ENCODE peak calls at places on chromosome 1, in seven cellular contexts. A is right lobe of liver, X is heart right ventricle, T is psoas muscle, P is cardiac muscle cell, E is neural progenitor cell, O is MM.1S. G is an unnamed sample. For H3K27me3, the result is how much of the 10 kb centered on the place peaks cover.

GRCh38 chr1:236128646-236129178 is 13.6 kb upstream of the GPR137B start:
- DNase-seq in T (no peak), X (no peak), E (no peak), P (peak), O (no peak), A (no peak), G (no peak)

GRCh38 chr1:160032165-160032827 is 506 bp upstream of the PIGM start:
- DNase-seq in A (no peak), O (no peak), E (peak), X (no peak), T (no peak), P (no peak), G (no peak)

GRCh38 chr1:45654540-45655280 is 30.9 kb upstream of the CCDC17 start:
- DNase-seq in X (no peak), P (peak), T (no peak), O (no peak), E (no peak), A (no peak), G (no peak)

GRCh38 chr1:220748091-220748934 is at the start of gene MTARC2:
- DNase-seq in X (peak), P (peak), O (peak), T (peak), E (peak), A (peak), G (peak)

GRCh38 chr1:35808376-35809155 is 750 bp downstream of the AGO4 start:
- DNase-seq in X (peak), O (no peak), P (peak), A (peak), E (peak), T (peak), G (peak)

GRCh38 chr1:15620890-15621682 is 3.8 kb downstream of the DDI2 start:
- DNase-seq in P (no peak), X (no peak), E (no peak), A (no peak), O (no peak), T (no peak), G (no peak)

GRCh38 chr1:178869114-178869697 is 1.7 kb downstream of the ANGPTL1 start:
- DNase-seq in O (no peak), A (no peak), X (no peak), P (peak), T (no peak), E (peak), G (no peak)

GRCh38 chr1:115194571-115194970 is 105.3 kb upstream of the TSPAN2 start:
- DNase-seq in O (no peak), P (no peak), A (no peak), X (no peak), E (no peak), T (no peak), G (no peak)

GRCh38 chr1:194056169-194056568 is 869.8 kb upstream of the B3GALT2 start:
- DNase-seq in T (no peak), E (no peak), X (no peak), P (peak), A (no peak), O (no peak), G (no peak)

GRCh38 chr1:90671736-90672135 is 45.4 kb downstream of the BARHL2 start:
- DNase-seq in A (no peak), P (no peak), E (no peak), X (no peak), O (no peak), T (no peak), G (no peak)

GRCh38 chr1:22545126-22545525 is 18.2 kb upstream of the EPHA8 start:
- DNase-seq in X (no peak), T (no peak), A (no peak), O (no peak), E (peak), P (no peak), G (no peak)

GRCh38 chr1:228008391-228009115 is 1.8 kb downstream of the WNT3A start:
- DNase-seq in P (no peak), T (no peak), E (peak), X (no peak), O (no peak), A (no peak), G (no peak)

GRCh38 chr1:155134858-155135415 is 715 bp upstream of the SLC50A1 start:
- DNase-seq in T (peak), E (peak), P (peak), X (peak), A (peak), O (peak), G (peak)

GRCh38 chr1:31938184-31938975 is at the start of gene PTP4A2:
- DNase-seq in A (peak), X (peak), O (peak), P (peak), E (peak), T (peak), G (peak)

GRCh38 chr1:189609206-189609605 is 868.5 kb downstream of the BRINP3 start:
- DNase-seq in X (no peak), E (no peak), O (no peak), A (no peak), T (no peak), P (no peak), G (no peak)

GRCh38 chr1:1545946-1546737 is 5.7 kb upstream of the TMEM240 start:
- DNase-seq in A (no peak), X (no peak), O (no peak), P (no peak), E (no peak), T (no peak), G (no peak)

GRCh38 chr1:185495017-185495416 is 178.0 kb upstream of the IVNS1ABP start:
- DNase-seq in X (no peak), E (no peak), A (no peak), P (no peak), T (no peak), O (no peak), G (no peak)

GRCh38 chr1:32500387-32501209 is 35.7 kb downstream of the ZBTB8B start:
- DNase-seq in A (peak), O (peak), E (peak), T (peak), X (peak), P (peak), G (peak)

GRCh38 chr1:156693858-156694562 is 11.4 kb downstream of the CRABP2 start:
- DNase-seq in X (no peak), P (no peak), A (no peak), T (no peak), E (peak), O (no peak), G (no peak)
- H3K27ac ChIP-seq in X (no peak), P (peak), A (no peak), T (no peak), E (peak), O (no peak), G (no peak)

DNA sequence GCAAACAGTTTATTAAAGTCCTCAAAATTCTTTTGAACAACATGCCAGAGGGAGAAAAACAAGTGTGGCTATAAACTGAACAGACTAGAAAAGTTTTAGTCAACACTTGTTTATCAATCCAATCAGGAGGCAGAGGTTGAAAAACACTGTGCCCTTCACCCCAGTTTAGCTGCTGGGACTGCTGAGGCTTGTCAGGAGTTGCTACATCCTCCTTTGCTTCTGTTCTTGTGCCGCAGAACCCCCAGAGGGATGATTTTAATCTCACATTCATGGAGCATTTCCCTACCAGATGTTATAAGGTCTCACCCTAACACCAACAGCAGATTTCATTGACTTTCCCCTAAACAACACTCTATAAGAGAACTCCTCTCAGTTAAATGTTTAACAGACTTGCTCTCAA is 321.2 kb downstream of the VAV3 start:
- DNase-seq in A (no peak), X (no peak), T (no peak), O (no peak), E (no peak), P (no peak), G (no peak)
- TF ChIP-seq CTCF in A (no peak), X (no peak), T (no peak), O (no peak), E (no peak), P (no peak), G (no peak)

GRCh38 chr1:119686661-119687060 is 25.1 kb upstream of the PHGDH start:
- DNase-seq in O (no peak), A (no peak), E (no peak), P (no peak), T (no peak), X (no peak), G (no peak)
- H3K27me3 ChIP-seq in O (under half), A (under half), E (under half), P (under half), T (under half), X (under half), G (under half)

GRCh38 chr1:61244114-61244513 is 161.8 kb downstream of the NFIA start:
- DNase-seq in E (no peak), A (no peak), X (no peak), O (no peak), T (no peak), P (peak), G (no peak)
- H3K27ac ChIP-seq in E (no peak), A (no peak), X (peak), O (no peak), T (peak), P (no peak), G (peak)

DNA sequence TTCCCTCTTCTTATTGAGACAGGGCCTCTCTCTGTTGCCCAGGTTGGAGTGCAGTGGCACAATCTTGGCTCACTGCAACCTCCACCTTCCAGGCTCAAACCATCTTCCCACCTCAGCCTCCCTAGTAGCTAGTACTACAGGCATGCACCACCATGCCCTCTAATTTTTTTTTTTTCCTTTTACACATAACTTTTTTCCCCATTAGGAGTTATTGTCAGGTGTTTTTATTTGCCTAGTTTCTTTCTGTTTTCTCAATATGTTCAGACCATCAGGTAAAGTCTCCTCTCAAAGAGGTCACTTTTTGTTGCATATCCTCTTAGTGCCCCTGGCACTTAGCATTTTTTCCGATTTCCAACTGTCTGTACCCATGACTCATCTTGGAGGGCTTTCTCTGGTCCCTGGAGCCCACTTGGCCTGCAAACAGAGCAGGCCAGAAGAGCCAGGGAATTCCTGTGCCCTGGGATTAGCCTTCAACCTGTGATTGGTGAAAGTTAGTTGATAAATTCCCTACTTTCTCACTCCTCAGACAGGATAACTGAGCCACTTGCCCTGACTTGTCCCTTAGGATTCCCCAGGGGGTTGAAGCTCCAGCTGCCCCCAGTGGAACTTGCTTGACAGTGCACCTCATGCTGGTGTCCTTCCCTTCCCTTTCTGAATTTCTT is 2.2 kb downstream of the NTPCR start:
- DNase-seq in T (no peak), P (peak), O (peak), X (no peak), E (peak), A (no peak), G (no peak)
- TF ChIP-seq CTCF in T (peak), P (peak), O (peak), X (peak), E (peak), A (peak), G (peak)

GRCh38 chr1:202306535-202307345 is 35.0 kb downstream of the UBE2T start:
- DNase-seq in E (no peak), A (no peak), O (no peak), X (no peak), P (no peak), T (no peak), G (no peak)
- H3K27me3 ChIP-seq in E (under half), A (under half), O (under half), X (under half), P (under half), T (under half), G (under half)

DNA sequence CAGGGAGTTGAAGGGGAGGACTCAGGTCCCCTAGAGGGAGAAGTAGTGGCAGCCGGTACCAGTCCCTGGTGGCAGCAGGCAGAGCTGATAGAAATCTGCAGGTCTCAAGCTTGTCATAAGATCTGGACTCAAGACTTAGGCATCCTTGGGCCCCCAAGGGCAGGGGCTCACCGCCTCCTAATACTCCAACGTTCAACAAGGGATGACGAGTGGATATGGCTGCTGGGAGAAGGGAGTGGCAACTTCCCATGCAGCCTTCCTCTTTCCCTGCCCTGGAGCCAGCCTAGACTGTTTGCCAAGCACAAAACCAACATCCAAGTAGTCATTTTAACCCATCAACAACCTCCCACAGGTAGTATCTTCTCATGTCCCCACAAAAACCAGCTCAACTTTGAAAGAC is 6.9 kb downstream of the TRABD2B start:
- DNase-seq in O (no peak), E (no peak), A (no peak), T (no peak), X (no peak), P (no peak), G (no peak)
- H3K27ac ChIP-seq in O (no peak), E (no peak), A (no peak), T (no peak), X (no peak), P (no peak), G (no peak)

GRCh38 chr1:65799601-65800000 is 6.9 kb downstream of the PDE4B start:
- DNase-seq in A (no peak), E (no peak), P (no peak), T (no peak), X (no peak), O (no peak), G (no peak)

DNA sequence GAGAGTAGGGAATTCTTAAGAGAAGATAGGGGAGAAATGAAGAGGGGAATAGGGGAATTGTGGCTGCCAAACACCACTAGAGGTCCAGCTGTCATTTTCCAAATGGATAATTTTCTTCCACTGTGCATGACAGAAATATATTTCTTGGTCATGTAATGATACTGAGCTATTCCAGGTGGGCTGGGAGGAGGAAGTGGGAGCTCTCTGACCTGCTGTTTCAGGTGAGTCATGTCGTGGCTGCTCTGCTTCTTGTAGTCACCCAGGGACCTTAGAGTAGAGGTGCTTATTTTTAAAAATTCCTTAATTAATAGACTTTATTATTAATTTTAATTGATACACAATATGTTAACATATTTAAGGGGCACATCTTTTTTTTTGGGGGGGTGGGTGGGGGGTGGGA is 11.9 kb downstream of the PDE4B start:
- DNase-seq in P (no peak), X (no peak), E (no peak), A (no peak), T (no peak), O (no peak), G (no peak)
- TF ChIP-seq CTCF in P (no peak), X (no peak), E (no peak), A (no peak), T (no peak), O (no peak), G (no peak)

GRCh38 chr1:245153081-245153644 is 1.6 kb upstream of the KIF26B start:
- DNase-seq in O (peak), P (peak), T (peak), A (peak), E (peak), X (peak), G (peak)

GRCh38 chr1:245154429-245155185 is at the start of gene KIF26B:
- DNase-seq in O (peak), A (no peak), E (peak), X (peak), P (peak), T (no peak), G (no peak)

GRCh38 chr1:245155186-245156040 is 628 bp downstream of the KIF26B start:
- DNase-seq in A (no peak), O (no peak), T (no peak), X (no peak), E (peak), P (peak), G (no peak)

GRCh38 chr1:245156041-245156735 is 1.4 kb downstream of the KIF26B start:
- DNase-seq in X (peak), E (peak), A (peak), T (peak), O (peak), P (peak), G (peak)

GRCh38 chr1:245153645-245154428 is 948 bp upstream of the KIF26B start:
- DNase-seq in T (no peak), P (peak), X (no peak), A (no peak), E (peak), O (peak), G (no peak)
- H3K27me3 ChIP-seq in T (half or more), P (under half), X (half or more), A (under half), E (half or more), O (under half), G (half or more)